ENCODE peak calls at places on chromosomes 11 and 22, in six cellular contexts. W is neuronal stem cell, I is H9, F is H1, M is IMR-90, T is mesenchymal stem cell. V is an unnamed sample.
A peak's percentile ranks its signal among the peaks of the same experiment; 100 is the strongest.

GRCh38 chr11:129814244-129814992 is 1.2 kb upstream of the TMEM45B start:
- DNase-seq in W (no peak), I (no peak), F (no peak), M (no peak), T (no peak), V (no peak)

GRCh38 chr11:107928767-107929507 is 689 bp downstream of the RAB39A start:
- DNase-seq in W (peak; percentile 6), I (peak; percentile 40), F (peak; percentile 67), M (no peak), T (no peak), V (peak; percentile 33)

GRCh38 chr11:36711104-36711825 is 113.2 kb upstream of the RAG2 start:
- DNase-seq in W (no peak), I (no peak), F (no peak), M (no peak), T (no peak), V (peak; percentile 5)

GRCh38 chr11:68936358-68936636 is 32.6 kb downstream of the IGHMBP2 start:
- DNase-seq in W (no peak), I (no peak), F (no peak), M (no peak), T (no peak), V (no peak)

GRCh38 chr11:28773606-28774005 is 665.4 kb downstream of the METTL15 start:
- DNase-seq in W (no peak), I (peak; percentile 65), F (no peak), M (no peak), T (no peak), V (no peak)

GRCh38 chr11:123479048-123479837 is 49.2 kb downstream of the GRAMD1B start:
- DNase-seq in W (no peak), I (no peak), F (no peak), M (no peak), T (no peak), V (no peak)

GRCh38 chr11:127411283-127411682 is 410.7 kb upstream of the KIRREL3 start:
- DNase-seq in W (no peak), I (no peak), F (no peak), M (no peak), T (no peak), V (no peak)

GRCh38 chr11:63694518-63694917 is 13.2 kb downstream of the RTN3 start:
- DNase-seq in W (no peak), I (no peak), F (no peak), M (no peak), T (no peak), V (no peak)

GRCh38 chr11:73538381-73538872 is 59.5 kb downstream of the FAM168A start:
- DNase-seq in W (peak; percentile 30), I (no peak), F (no peak), M (no peak), T (no peak), V (no peak)

GRCh38 chr11:12236744-12237101 is 126.3 kb downstream of the MICAL2 start:
- DNase-seq in W (no peak), I (no peak), F (no peak), M (no peak), T (no peak), V (no peak)

GRCh38 chr11:12235080-12235479 is 124.7 kb downstream of the MICAL2 start:
- DNase-seq in W (no peak), I (no peak), F (no peak), M (no peak), T (no peak), V (no peak)

GRCh38 chr11:12235549-12235944 is 125.2 kb downstream of the MICAL2 start:
- DNase-seq in W (no peak), I (no peak), F (no peak), M (peak; percentile 34), T (peak; percentile 33), V (peak; percentile 25)

GRCh38 chr11:12237381-12237784 is 127.0 kb downstream of the MICAL2 start:
- DNase-seq in W (no peak), I (no peak), F (no peak), M (no peak), T (peak; percentile 12), V (no peak)

GRCh38 chr11:12235945-12236743 is 125.8 kb downstream of the MICAL2 start:
- DNase-seq in W (peak; percentile 39), I (no peak), F (no peak), M (peak; percentile 72), T (peak; percentile 78), V (peak; percentile 84)
- H2AFZ ChIP-seq in W (no peak overlapping the region), I (no peak overlapping the region), F (no peak overlapping the region), M (no peak overlapping the region), T (no peak overlapping the region), V (no peak overlapping the region)

GRCh38 chr11:1445741-1446445 is 40.7 kb downstream of the MOB2 start:
- DNase-seq in W (no peak), I (no peak), F (no peak), M (no peak), T (no peak), V (no peak)
- H3K23ac ChIP-seq in W (peak overlapping the region; percentile 65), I (no peak overlapping the region), F (no peak overlapping the region), M (no peak overlapping the region), T (no peak overlapping the region), V (no peak overlapping the region)

DNA sequence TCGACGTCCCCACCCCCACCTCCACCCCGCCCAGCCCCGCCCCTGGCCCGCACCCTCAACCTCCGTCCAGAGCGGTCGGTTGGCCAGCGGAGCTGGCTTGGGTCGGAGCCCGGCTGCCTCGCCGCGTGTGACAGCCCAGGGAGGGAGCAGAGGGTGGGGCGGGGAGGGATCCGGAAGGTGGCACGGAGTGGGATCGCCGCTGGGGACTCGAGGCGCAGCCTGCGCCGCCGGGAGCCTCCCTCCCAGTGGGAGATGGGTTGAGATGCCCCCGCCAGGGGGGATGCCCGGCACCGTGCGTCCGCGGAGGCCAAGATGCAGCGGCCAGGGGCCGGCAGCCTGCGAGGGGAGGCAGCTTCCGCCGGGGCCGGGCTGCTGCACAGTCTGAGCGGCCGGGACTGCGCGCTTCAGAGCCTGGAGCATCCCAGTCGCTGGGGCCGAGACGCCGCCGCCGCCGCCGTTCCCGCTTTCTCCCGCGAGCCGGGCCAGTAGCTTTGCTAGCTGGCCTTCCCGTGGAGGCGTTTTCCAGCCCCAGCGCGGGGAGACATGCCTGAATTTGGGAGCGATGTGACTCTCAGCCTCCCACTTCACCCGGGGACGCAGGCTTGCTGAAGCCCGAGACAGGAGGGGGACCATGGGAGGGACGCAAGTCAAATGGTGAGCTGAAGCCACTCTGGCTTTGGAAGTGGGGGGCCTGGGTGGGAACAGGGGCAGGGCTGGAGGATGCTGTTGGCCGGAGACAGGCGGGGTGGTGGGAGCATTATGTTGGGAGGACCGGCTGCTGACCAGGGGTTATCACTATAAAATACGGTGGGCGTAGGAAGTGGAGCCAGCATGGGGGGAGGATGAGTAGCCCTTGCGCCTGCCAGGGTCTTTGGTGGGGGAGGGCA is 40.2 kb downstream of the DIXDC1 start:
- DNase-seq in W (peak; percentile 46), I (peak; percentile 71), F (peak; percentile 79), M (no peak), T (peak; percentile 51), V (peak; percentile 46)
- H2AFZ ChIP-seq in W (peak overlapping the region; percentile 55), I (no peak overlapping the region), F (no peak overlapping the region), M (peak overlapping the region; percentile 95), T (peak overlapping the region; percentile 30), V (peak overlapping the region; percentile 51)

DNA sequence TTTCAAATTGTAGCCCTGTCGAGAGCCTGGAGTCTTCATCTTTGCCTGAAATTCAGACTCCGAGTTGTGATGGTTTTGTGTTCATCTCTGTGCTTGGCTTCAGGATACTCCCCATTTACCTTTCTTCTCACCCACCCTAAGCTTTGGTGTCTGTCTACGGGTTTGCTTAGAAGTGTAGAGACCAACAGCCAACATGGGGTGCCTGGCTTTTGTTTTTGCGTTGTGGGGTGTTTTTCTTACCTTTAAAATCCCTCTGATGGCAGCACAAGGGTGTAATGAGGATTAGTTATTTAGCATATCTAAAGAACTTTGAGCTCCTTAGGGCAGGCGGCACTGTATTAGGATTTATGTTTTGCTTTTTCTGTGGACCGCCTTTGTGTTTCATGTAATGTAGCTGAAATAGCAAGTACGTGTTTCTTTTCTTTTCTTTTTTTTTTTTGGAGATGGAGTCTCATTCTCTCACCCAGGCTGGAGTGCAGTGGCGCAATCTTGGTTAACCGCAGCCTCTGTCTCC is 8.8 kb downstream of the AP2A2 start:
- DNase-seq in W (no peak), I (no peak), F (no peak), M (no peak), T (no peak), V (no peak)
- H3K23ac ChIP-seq in W (no peak overlapping the region), I (no peak overlapping the region), F (no peak overlapping the region), M (no peak overlapping the region), T (no peak overlapping the region), V (no peak overlapping the region)

GRCh38 chr22:26581769-26582168 is 8.2 kb downstream of the TPST2 start:
- DNase-seq in W (no peak), I (no peak), F (no peak), M (no peak), T (no peak), V (no peak)

GRCh38 chr22:26577081-26577480 is 12.9 kb downstream of the TPST2 start:
- DNase-seq in W (no peak), I (no peak), F (no peak), M (no peak), T (no peak), V (peak; percentile 65)

GRCh38 chr22:26580240-26580962 is 9.5 kb downstream of the TPST2 start:
- DNase-seq in W (no peak), I (peak; percentile 67), F (no peak), M (no peak), T (no peak), V (no peak)

GRCh38 chr22:26581026-26581425 is 8.9 kb downstream of the TPST2 start:
- DNase-seq in W (no peak), I (no peak), F (no peak), M (no peak), T (no peak), V (no peak)

DNA sequence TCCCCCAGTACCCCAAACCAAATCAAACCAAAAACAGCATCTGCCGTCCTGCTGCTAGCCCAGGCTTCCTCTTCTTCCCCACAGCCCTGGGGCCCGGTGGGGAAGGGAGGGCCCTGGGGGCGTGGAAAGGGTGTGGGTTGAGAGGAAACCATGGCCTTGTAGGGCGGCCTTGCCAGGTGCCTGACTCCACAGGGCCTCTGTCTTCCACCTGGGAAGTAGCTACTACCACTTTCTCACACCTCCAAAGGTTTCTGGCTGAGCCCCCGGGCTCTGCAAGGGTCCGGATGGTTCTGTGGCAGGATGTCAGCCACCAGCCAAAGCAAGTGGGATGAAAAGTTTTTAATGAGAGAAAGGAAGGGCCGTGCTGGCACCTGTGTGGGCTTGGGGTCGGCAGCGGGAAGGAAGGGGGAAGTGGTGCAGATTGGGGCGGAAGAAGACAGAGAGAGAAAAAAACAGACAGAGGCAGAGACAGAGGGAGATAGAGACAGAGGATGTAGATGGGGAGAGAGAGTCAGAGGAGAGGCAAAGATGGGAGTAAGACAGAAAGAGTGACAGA is 10.5 kb downstream of the TPST2 start:
- DNase-seq in W (no peak), I (no peak), F (no peak), M (no peak), T (no peak), V (no peak)
- H2AFZ ChIP-seq in W (no peak overlapping the region), I (no peak overlapping the region), F (no peak overlapping the region), M (no peak overlapping the region), T (no peak overlapping the region), V (no peak overlapping the region)

DNA sequence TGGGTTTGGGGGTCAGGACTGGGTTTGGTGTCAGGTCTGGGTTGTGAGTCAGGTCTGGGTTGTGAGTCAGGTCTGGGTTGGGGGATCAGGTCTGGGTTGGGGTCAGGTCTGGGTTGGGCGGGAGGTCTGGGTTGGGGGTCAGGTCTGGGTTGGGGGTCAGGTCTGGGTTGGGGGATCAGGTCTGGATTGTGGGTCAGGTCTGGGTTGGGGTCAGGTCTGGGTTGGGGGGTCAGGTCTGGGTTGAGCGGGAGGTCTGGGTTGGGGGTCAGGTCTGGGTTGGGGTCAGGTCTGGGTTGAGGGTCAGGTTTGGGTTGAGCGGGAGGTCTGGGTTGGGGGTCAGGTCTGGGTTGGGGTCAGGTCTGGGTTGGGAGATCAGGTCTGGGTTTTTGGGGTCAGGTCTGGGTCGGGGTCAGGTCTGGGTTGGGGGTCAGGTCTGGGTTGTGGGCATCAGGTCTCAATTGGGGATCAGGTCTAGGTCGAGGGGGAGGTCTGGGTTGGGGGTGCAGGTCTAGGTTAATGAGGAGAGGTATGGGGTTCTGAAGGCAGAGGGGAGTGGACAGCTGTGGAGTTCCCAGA is 718 bp downstream of the TTLL8 start:
- DNase-seq in W (no peak), I (peak; percentile 15), F (no peak), M (peak; percentile 14), T (no peak), V (no peak)
- H3K23ac ChIP-seq in W (no peak overlapping the region), I (no peak overlapping the region), F (no peak overlapping the region), M (no peak overlapping the region), T (no peak overlapping the region), V (no peak overlapping the region)

V was measured in trophoblast cell.